ENCODE peak calls at places on chromosomes 6 and 20, in eight cellular contexts. F, R, S, Y, E, I, K and H are unnamed samples.

GRCh38 chr6:39852324-39852723 is 60.1 kb downstream of the DAAM2 start:
- DNase-seq in F (no peak), R (no peak), S (no peak), Y (no peak), E (no peak), I (no peak), K (no peak), H (no peak)

GRCh38 chr6:37547564-37548061 is 47.9 kb upstream of the CCDC167 start:
- DNase-seq in F (peak; percentile 34), R (peak; percentile 41), S (peak; percentile 9), Y (no peak), E (peak; percentile 80), I (no peak), K (no peak), H (no peak)

GRCh38 chr6:111706841-111707391 is 101.2 kb upstream of the TRAF3IP2 start:
- DNase-seq in F (no peak), R (no peak), S (no peak), Y (no peak), E (no peak), I (no peak), K (no peak), H (no peak)

GRCh38 chr20:12358006-12358654 is 440.4 kb downstream of the BTBD3 start:
- DNase-seq in F (no peak), R (no peak), S (no peak), Y (no peak), E (no peak), I (no peak), K (no peak), H (no peak)

GRCh38 chr6:163985710-163986109 is 571.2 kb downstream of the QKI start:
- DNase-seq in F (no peak), R (no peak), S (no peak), Y (no peak), E (no peak), I (no peak), K (no peak), H (no peak)

GRCh38 chr6:143410859-143411270 is 39.6 kb downstream of the ADAT2 start:
- DNase-seq in F (no peak), R (no peak), S (no peak), Y (peak; percentile 59), E (no peak), I (no peak), K (no peak), H (no peak)

GRCh38 chr20:63667858-63668257 is 9.7 kb downstream of the RTEL1 start:
- DNase-seq in F (no peak), R (no peak), S (no peak), Y (no peak), E (no peak), I (no peak), K (no peak), H (no peak)

GRCh38 chr6:36443951-36444428 is 1.2 kb downstream of the KCTD20 start:
- DNase-seq in F (no peak), R (peak; percentile 10), S (no peak), Y (no peak), E (peak; percentile 43), I (no peak), K (peak; percentile 24), H (no peak)

GRCh38 chr20:46852313-46852712 is 42.3 kb upstream of the EYA2 start:
- DNase-seq in F (no peak), R (no peak), S (no peak), Y (no peak), E (no peak), I (no peak), K (no peak), H (no peak)

GRCh38 chr6:154156135-154156948 is 117.3 kb downstream of the OPRM1 start:
- DNase-seq in F (peak; percentile 23), R (peak; percentile 52), S (peak; percentile 57), Y (no peak), E (peak; percentile 81), I (peak; percentile 32), K (peak; percentile 86), H (no peak)

GRCh38 chr6:43780891-43781571 is 11.0 kb downstream of the VEGFA start:
- DNase-seq in F (no peak), R (no peak), S (no peak), Y (no peak), E (no peak), I (no peak), K (no peak), H (no peak)

GRCh38 chr6:43779864-43780260 is 9.9 kb downstream of the VEGFA start:
- DNase-seq in F (no peak), R (no peak), S (no peak), Y (no peak), E (no peak), I (no peak), K (no peak), H (no peak)

GRCh38 chr6:43778131-43778857 is 8.3 kb downstream of the VEGFA start:
- DNase-seq in F (no peak), R (no peak), S (no peak), Y (no peak), E (no peak), I (no peak), K (no peak), H (no peak)

GRCh38 chr6:43780293-43780692 is 10.3 kb downstream of the VEGFA start:
- DNase-seq in F (no peak), R (no peak), S (no peak), Y (no peak), E (no peak), I (no peak), K (no peak), H (no peak)

GRCh38 chr6:43778976-43779863 is 9.2 kb downstream of the VEGFA start:
- DNase-seq in F (no peak), R (no peak), S (no peak), Y (no peak), E (no peak), I (no peak), K (no peak), H (no peak)
- TF ChIP-seq CTCF in F (no peak), R (no peak), S (no peak), Y (no peak), E (no peak), I (no peak), K (no peak), H (no peak)

DNA sequence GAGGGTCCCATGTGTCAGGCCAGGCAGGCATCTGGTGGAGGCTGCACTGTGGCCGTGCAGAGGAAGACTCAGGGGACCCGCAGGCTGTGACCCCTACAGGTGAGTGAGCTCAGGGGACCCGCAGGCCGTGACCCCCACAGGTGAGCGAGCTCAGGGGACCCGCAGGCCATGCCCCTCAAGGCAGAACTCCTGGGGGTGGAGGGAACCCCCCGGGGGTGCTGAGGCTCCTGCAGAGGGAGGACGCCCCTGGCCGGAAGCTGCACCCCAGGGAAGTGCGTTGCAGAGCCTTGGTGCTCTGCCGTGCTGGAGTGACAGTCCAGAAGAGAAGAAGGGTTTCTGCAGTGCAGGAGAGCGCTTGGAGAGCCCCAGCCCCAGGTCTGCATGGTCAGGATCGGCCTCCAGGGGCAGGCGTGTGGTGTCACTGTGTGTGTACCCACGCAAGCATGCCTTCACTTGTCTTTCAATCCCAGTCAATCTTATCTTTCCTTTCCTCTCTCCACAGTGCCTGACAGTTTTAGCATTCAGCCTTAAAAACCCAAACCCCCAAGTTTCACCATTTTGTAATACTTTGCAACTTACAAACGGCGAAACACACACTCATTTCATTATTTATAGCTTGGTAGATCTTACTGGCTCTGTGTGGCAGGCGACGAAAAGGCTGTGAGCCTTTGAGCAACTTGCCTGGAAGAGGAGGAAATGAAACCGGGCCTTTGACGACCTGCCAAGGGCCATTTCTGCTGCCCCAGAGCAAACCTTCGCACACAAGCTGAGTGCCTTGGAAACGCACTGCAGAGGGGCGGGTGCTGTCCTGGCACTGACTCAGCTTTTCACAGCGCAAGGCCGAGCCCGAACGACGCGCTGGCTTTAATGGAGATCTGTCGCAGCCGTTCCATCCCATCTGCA is 101.4 kb upstream of the AGPAT4 start:
- DNase-seq in F (peak; percentile 36), R (no peak), S (no peak), Y (no peak), E (peak; percentile 27), I (peak; percentile 40), K (no peak), H (no peak)
- TF ChIP-seq CTCF in F (peak; percentile 14), R (no peak), S (no peak), Y (no peak), E (no peak), I (no peak), K (no peak), H (no peak)

DNA sequence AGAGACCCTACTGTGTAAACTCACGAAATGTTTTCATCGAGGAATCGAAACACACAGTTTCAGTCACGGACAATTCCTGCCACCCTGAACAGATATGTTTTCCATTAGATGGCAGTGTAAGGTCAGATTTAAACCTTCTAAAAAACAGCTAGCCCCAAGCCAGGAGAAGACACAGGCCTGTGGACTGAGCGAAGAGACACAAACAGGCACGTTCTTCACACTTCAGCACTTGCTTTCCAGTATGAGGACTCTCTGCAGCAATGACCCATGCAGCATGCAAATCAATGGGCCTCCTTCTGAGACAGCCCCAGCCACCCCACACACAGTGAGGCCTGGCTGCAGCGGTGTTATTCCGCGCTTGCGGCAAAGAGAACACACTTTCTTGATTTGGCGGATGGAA is 31.9 kb downstream of the HUS1B start:
- DNase-seq in F (no peak), R (no peak), S (no peak), Y (peak; percentile 18), E (no peak), I (no peak), K (no peak), H (no peak)
- TF ChIP-seq CTCF in F (no peak), R (no peak), S (no peak), Y (peak; percentile 43), E (no peak), I (no peak), K (no peak), H (no peak)

GRCh38 chr6:16553531-16553930 is 207.7 kb downstream of the ATXN1 start:
- DNase-seq in F (no peak), R (no peak), S (no peak), Y (no peak), E (no peak), I (no peak), K (no peak), H (no peak)

GRCh38 chr6:16548121-16548520 is 213.1 kb downstream of the ATXN1 start:
- DNase-seq in F (no peak), R (no peak), S (no peak), Y (no peak), E (no peak), I (no peak), K (no peak), H (no peak)

GRCh38 chr6:16555550-16555949 is 205.7 kb downstream of the ATXN1 start:
- DNase-seq in F (no peak), R (no peak), S (no peak), Y (no peak), E (no peak), I (no peak), K (no peak), H (no peak)

GRCh38 chr6:16547586-16547985 is 213.7 kb downstream of the ATXN1 start:
- DNase-seq in F (no peak), R (no peak), S (no peak), Y (no peak), E (no peak), I (no peak), K (no peak), H (no peak)

DNA sequence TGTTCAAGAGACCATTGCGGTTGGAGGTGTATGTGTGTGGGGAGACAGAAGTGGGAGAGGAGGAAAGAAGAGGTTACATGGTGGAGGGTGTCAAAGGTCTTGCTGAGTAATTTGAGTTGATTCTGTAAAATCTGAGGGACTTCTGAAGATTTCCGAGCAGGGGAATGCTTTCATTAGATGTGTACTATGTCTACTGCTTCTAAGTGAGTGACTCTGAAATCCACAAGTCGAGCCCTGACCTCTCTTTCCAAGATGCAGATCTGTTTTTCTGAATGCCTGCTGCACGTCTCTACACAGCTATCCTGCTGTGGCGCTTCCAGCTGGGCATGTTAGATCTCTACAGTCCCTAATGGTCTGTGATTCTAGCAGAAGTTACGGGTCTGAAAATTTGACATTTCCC is 209.8 kb downstream of the ATXN1 start:
- DNase-seq in F (no peak), R (no peak), S (no peak), Y (no peak), E (no peak), I (no peak), K (no peak), H (no peak)
- TF ChIP-seq CTCF in F (no peak), R (no peak), S (no peak), Y (no peak), E (no peak), I (no peak), K (no peak), H (no peak)